ENCODE peak calls at places on chromosomes 11 and 22, in ten cellular contexts. One of them, this sample, is unnamed.

GRCh38 chr11:20364412-20364792 is 888 bp downstream of the HTATIP2 start:
- DNase-seq in activated T-cell treated with anti-CD3 and anti-CD28 coated beads, Interleukin-2, amount 50 U/mL, for 4 hours: no peak
- DNase-seq in head of caudate nucleus: no peak
- DNase-seq in iris pigment epithelial cell: no peak
- DNase-seq in RWPE1: no peak
- DNase-seq in fibroblast of pulmonary artery: no peak
- DNase-seq in memory B cell: no peak
- DNase-seq in natural killer cell treated with Interleukin-12 subunit alpha and Interleukin-12 subunit beta and Interleukin-15 and Interleukin-18, amount 100 ng/mL, for 72 hours: no peak
- DNase-seq in hypothalamus: no peak
- DNase-seq in left kidney: no peak
- DNase-seq in this sample: no peak

GRCh38 chr11:8209208-8209807 is 40.5 kb upstream of the RIC3 start:
- DNase-seq in activated T-cell treated with anti-CD3 and anti-CD28 coated beads, Interleukin-2, amount 50 U/mL, for 4 hours: no peak
- DNase-seq in head of caudate nucleus: peak
- DNase-seq in iris pigment epithelial cell: no peak
- DNase-seq in RWPE1: no peak
- DNase-seq in fibroblast of pulmonary artery: no peak
- DNase-seq in memory B cell: peak
- DNase-seq in natural killer cell treated with Interleukin-12 subunit alpha and Interleukin-12 subunit beta and Interleukin-15 and Interleukin-18, amount 100 ng/mL, for 72 hours: no peak
- DNase-seq in hypothalamus: no peak
- DNase-seq in left kidney: no peak
- DNase-seq in this sample: no peak

GRCh38 chr11:28017816-28018215 is 90.1 kb downstream of the KIF18A start:
- DNase-seq in activated T-cell treated with anti-CD3 and anti-CD28 coated beads, Interleukin-2, amount 50 U/mL, for 4 hours: no peak
- DNase-seq in head of caudate nucleus: no peak
- DNase-seq in iris pigment epithelial cell: peak
- DNase-seq in RWPE1: no peak
- DNase-seq in fibroblast of pulmonary artery: peak
- DNase-seq in memory B cell: no peak
- DNase-seq in natural killer cell treated with Interleukin-12 subunit alpha and Interleukin-12 subunit beta and Interleukin-15 and Interleukin-18, amount 100 ng/mL, for 72 hours: no peak
- DNase-seq in hypothalamus: no peak
- DNase-seq in left kidney: no peak
- DNase-seq in this sample: no peak

GRCh38 chr11:74932169-74932568 is 16.7 kb downstream of the XRRA1 start:
- DNase-seq in activated T-cell treated with anti-CD3 and anti-CD28 coated beads, Interleukin-2, amount 50 U/mL, for 4 hours: no peak
- DNase-seq in head of caudate nucleus: no peak
- DNase-seq in iris pigment epithelial cell: peak
- DNase-seq in RWPE1: no peak
- DNase-seq in fibroblast of pulmonary artery: peak
- DNase-seq in memory B cell: no peak
- DNase-seq in natural killer cell treated with Interleukin-12 subunit alpha and Interleukin-12 subunit beta and Interleukin-15 and Interleukin-18, amount 100 ng/mL, for 72 hours: peak
- DNase-seq in hypothalamus: no peak
- DNase-seq in left kidney: no peak
- DNase-seq in this sample: no peak

GRCh38 chr22:44753189-44754042 is 1.0 kb downstream of the ARHGAP8 start:
- DNase-seq in activated T-cell treated with anti-CD3 and anti-CD28 coated beads, Interleukin-2, amount 50 U/mL, for 4 hours: no peak
- DNase-seq in head of caudate nucleus: no peak
- DNase-seq in iris pigment epithelial cell: peak
- DNase-seq in RWPE1: no peak
- DNase-seq in fibroblast of pulmonary artery: peak
- DNase-seq in memory B cell: no peak
- DNase-seq in natural killer cell treated with Interleukin-12 subunit alpha and Interleukin-12 subunit beta and Interleukin-15 and Interleukin-18, amount 100 ng/mL, for 72 hours: peak
- DNase-seq in hypothalamus: no peak
- DNase-seq in left kidney: peak
- DNase-seq in this sample: no peak

GRCh38 chr11:47236482-47236881 is 12.1 kb downstream of the ACP2 start:
- DNase-seq in activated T-cell treated with anti-CD3 and anti-CD28 coated beads, Interleukin-2, amount 50 U/mL, for 4 hours: no peak
- DNase-seq in head of caudate nucleus: no peak
- DNase-seq in iris pigment epithelial cell: peak
- DNase-seq in RWPE1: no peak
- DNase-seq in fibroblast of pulmonary artery: peak
- DNase-seq in memory B cell: no peak
- DNase-seq in natural killer cell treated with Interleukin-12 subunit alpha and Interleukin-12 subunit beta and Interleukin-15 and Interleukin-18, amount 100 ng/mL, for 72 hours: no peak
- DNase-seq in hypothalamus: no peak
- DNase-seq in left kidney: no peak
- DNase-seq in this sample: no peak

GRCh38 chr22:29155966-29156365 is 49.7 kb upstream of the EMID1 start:
- DNase-seq in activated T-cell treated with anti-CD3 and anti-CD28 coated beads, Interleukin-2, amount 50 U/mL, for 4 hours: no peak
- DNase-seq in head of caudate nucleus: no peak
- DNase-seq in iris pigment epithelial cell: no peak
- DNase-seq in RWPE1: no peak
- DNase-seq in fibroblast of pulmonary artery: no peak
- DNase-seq in memory B cell: no peak
- DNase-seq in natural killer cell treated with Interleukin-12 subunit alpha and Interleukin-12 subunit beta and Interleukin-15 and Interleukin-18, amount 100 ng/mL, for 72 hours: no peak
- DNase-seq in hypothalamus: no peak
- DNase-seq in left kidney: no peak
- DNase-seq in this sample: no peak

GRCh38 chr22:38758276-38758945 is 2.6 kb upstream of the SUN2 start:
- DNase-seq in activated T-cell treated with anti-CD3 and anti-CD28 coated beads, Interleukin-2, amount 50 U/mL, for 4 hours: peak
- DNase-seq in head of caudate nucleus: no peak
- DNase-seq in iris pigment epithelial cell: no peak
- DNase-seq in RWPE1: no peak
- DNase-seq in fibroblast of pulmonary artery: no peak
- DNase-seq in memory B cell: no peak
- DNase-seq in natural killer cell treated with Interleukin-12 subunit alpha and Interleukin-12 subunit beta and Interleukin-15 and Interleukin-18, amount 100 ng/mL, for 72 hours: no peak
- DNase-seq in hypothalamus: no peak
- DNase-seq in left kidney: peak
- DNase-seq in this sample: no peak

GRCh38 chr11:1866226-1866625 is 13.3 kb downstream of the LSP1 start:
- DNase-seq in activated T-cell treated with anti-CD3 and anti-CD28 coated beads, Interleukin-2, amount 50 U/mL, for 4 hours: no peak
- DNase-seq in head of caudate nucleus: no peak
- DNase-seq in iris pigment epithelial cell: no peak
- DNase-seq in RWPE1: no peak
- DNase-seq in fibroblast of pulmonary artery: no peak
- DNase-seq in memory B cell: no peak
- DNase-seq in natural killer cell treated with Interleukin-12 subunit alpha and Interleukin-12 subunit beta and Interleukin-15 and Interleukin-18, amount 100 ng/mL, for 72 hours: no peak
- DNase-seq in hypothalamus: no peak
- DNase-seq in left kidney: no peak
- DNase-seq in this sample: no peak

GRCh38 chr11:46948378-46949131 is 12.0 kb downstream of the CSTPP1 start:
- DNase-seq in activated T-cell treated with anti-CD3 and anti-CD28 coated beads, Interleukin-2, amount 50 U/mL, for 4 hours: no peak
- DNase-seq in head of caudate nucleus: no peak
- DNase-seq in iris pigment epithelial cell: peak
- DNase-seq in RWPE1: peak
- DNase-seq in fibroblast of pulmonary artery: peak
- DNase-seq in memory B cell: no peak
- DNase-seq in natural killer cell treated with Interleukin-12 subunit alpha and Interleukin-12 subunit beta and Interleukin-15 and Interleukin-18, amount 100 ng/mL, for 72 hours: no peak
- DNase-seq in hypothalamus: no peak
- DNase-seq in left kidney: no peak
- DNase-seq in this sample: no peak

GRCh38 chr11:27868226-27868625 is 168.0 kb upstream of the BDNF start:
- DNase-seq in activated T-cell treated with anti-CD3 and anti-CD28 coated beads, Interleukin-2, amount 50 U/mL, for 4 hours: no peak
- DNase-seq in head of caudate nucleus: no peak
- DNase-seq in iris pigment epithelial cell: peak
- DNase-seq in RWPE1: no peak
- DNase-seq in fibroblast of pulmonary artery: no peak
- DNase-seq in memory B cell: no peak
- DNase-seq in natural killer cell treated with Interleukin-12 subunit alpha and Interleukin-12 subunit beta and Interleukin-15 and Interleukin-18, amount 100 ng/mL, for 72 hours: no peak
- DNase-seq in hypothalamus: no peak
- DNase-seq in left kidney: no peak
- DNase-seq in this sample: no peak

GRCh38 chr22:38067771-38068360 is 10.7 kb downstream of the PICK1 start:
- DNase-seq in activated T-cell treated with anti-CD3 and anti-CD28 coated beads, Interleukin-2, amount 50 U/mL, for 4 hours: no peak
- DNase-seq in head of caudate nucleus: no peak
- DNase-seq in iris pigment epithelial cell: no peak
- DNase-seq in RWPE1: no peak
- DNase-seq in fibroblast of pulmonary artery: no peak
- DNase-seq in memory B cell: no peak
- DNase-seq in natural killer cell treated with Interleukin-12 subunit alpha and Interleukin-12 subunit beta and Interleukin-15 and Interleukin-18, amount 100 ng/mL, for 72 hours: no peak
- DNase-seq in hypothalamus: no peak
- DNase-seq in left kidney: no peak
- DNase-seq in this sample: no peak

GRCh38 chr11:330694-331314 is 10.1 kb upstream of the IFITM3 start:
- DNase-seq in activated T-cell treated with anti-CD3 and anti-CD28 coated beads, Interleukin-2, amount 50 U/mL, for 4 hours: no peak
- DNase-seq in head of caudate nucleus: no peak
- DNase-seq in iris pigment epithelial cell: no peak
- DNase-seq in RWPE1: no peak
- DNase-seq in fibroblast of pulmonary artery: no peak
- DNase-seq in memory B cell: no peak
- DNase-seq in natural killer cell treated with Interleukin-12 subunit alpha and Interleukin-12 subunit beta and Interleukin-15 and Interleukin-18, amount 100 ng/mL, for 72 hours: no peak
- DNase-seq in hypothalamus: no peak
- DNase-seq in left kidney: no peak
- DNase-seq in this sample: no peak

GRCh38 chr11:59523541-59523940 is 12.2 kb downstream of the OR4D9 start:
- DNase-seq in activated T-cell treated with anti-CD3 and anti-CD28 coated beads, Interleukin-2, amount 50 U/mL, for 4 hours: no peak
- DNase-seq in head of caudate nucleus: no peak
- DNase-seq in iris pigment epithelial cell: no peak
- DNase-seq in RWPE1: no peak
- DNase-seq in fibroblast of pulmonary artery: no peak
- DNase-seq in memory B cell: no peak
- DNase-seq in natural killer cell treated with Interleukin-12 subunit alpha and Interleukin-12 subunit beta and Interleukin-15 and Interleukin-18, amount 100 ng/mL, for 72 hours: no peak
- DNase-seq in hypothalamus: no peak
- DNase-seq in left kidney: no peak
- DNase-seq in this sample: no peak

GRCh38 chr22:30290679-30291333 is 1.5 kb upstream of the CASTOR1 start:
- DNase-seq in activated T-cell treated with anti-CD3 and anti-CD28 coated beads, Interleukin-2, amount 50 U/mL, for 4 hours: no peak
- DNase-seq in head of caudate nucleus: peak
- DNase-seq in iris pigment epithelial cell: peak
- DNase-seq in RWPE1: peak
- DNase-seq in fibroblast of pulmonary artery: peak
- DNase-seq in memory B cell: no peak
- DNase-seq in natural killer cell treated with Interleukin-12 subunit alpha and Interleukin-12 subunit beta and Interleukin-15 and Interleukin-18, amount 100 ng/mL, for 72 hours: no peak
- DNase-seq in hypothalamus: peak
- DNase-seq in left kidney: peak
- DNase-seq in this sample: no peak

This sample was measured in GM12892.